ENCODE peak calls at places on chromosome 13, in ten cellular contexts. C is pulmonary artery endothelial cell; S is iris pigment epithelial cell; L is HFFc6; A is vagina; M is activated CD4-positive, alpha-beta T cell treated with anti-CD3 and anti-CD28 coated beads, Interleukin-2, amount 50 U/mL, for 24 hours; P is A172; E is M059J; O is stimulated activated CD8-positive, alpha-beta memory T cell treated with anti-CD3 and anti-CD28 coated beads, Interleukin-7, amount 100 ng/mL, for 48 hours; V is astrocyte of the cerebellum. Z is an unnamed sample.

GRCh38 chr13:114031631-114032030 is 57.8 kb upstream of the C13orf46 start:
- DNase-seq in C (no peak), S (no peak), L (no peak), A (no peak), M (no peak), P (no peak), E (no peak), O (no peak), V (no peak), Z (no peak)

GRCh38 chr13:113838711-113839201 is 25.1 kb downstream of the GAS6 start:
- DNase-seq in C (no peak), S (no peak), L (no peak), A (no peak), M (no peak), P (no peak), E (no peak), O (no peak), V (no peak), Z (no peak)

GRCh38 chr13:20411638-20412342 is 113.9 kb downstream of the CRYL1 start:
- DNase-seq in C (no peak), S (no peak), L (no peak), A (no peak), M (no peak), P (no peak), E (no peak), O (peak), V (no peak), Z (peak)

GRCh38 chr13:64640002-64640401 is 2590.1 kb downstream of the PCDH9 start:
- DNase-seq in C (no peak), S (peak), L (no peak), A (no peak), M (no peak), P (no peak), E (no peak), O (no peak), V (no peak), Z (no peak)

GRCh38 chr13:26460652-26461051 is 96.8 kb upstream of the WASF3 start:
- DNase-seq in C (no peak), S (no peak), L (no peak), A (no peak), M (no peak), P (no peak), E (peak), O (no peak), V (no peak), Z (no peak)

GRCh38 chr13:111281751-111282311 is 38.6 kb upstream of the TEX29 start:
- DNase-seq in C (no peak), S (peak), L (peak), A (no peak), M (no peak), P (no peak), E (no peak), O (no peak), V (no peak), Z (no peak)

GRCh38 chr13:26219726-26220125 is 2.4 kb downstream of the RNF6 start:
- DNase-seq in C (no peak), S (peak), L (peak), A (no peak), M (no peak), P (no peak), E (peak), O (no peak), V (no peak), Z (no peak)

GRCh38 chr13:42899266-42899665 is 92.8 kb downstream of the EPSTI1 start:
- DNase-seq in C (no peak), S (no peak), L (no peak), A (no peak), M (no peak), P (no peak), E (no peak), O (no peak), V (no peak), Z (no peak)

GRCh38 chr13:49560270-49561063 is 24.9 kb downstream of the RCBTB1 start:
- DNase-seq in C (no peak), S (peak), L (no peak), A (no peak), M (no peak), P (no peak), E (no peak), O (no peak), V (peak), Z (no peak)